ENCODE peak calls at places on chromosome 2, in six cellular contexts. S, L, H, D, Y and M are unnamed samples.

GRCh38 chr2:27312152-27312551 is 3.9 kb upstream of the UCN start:
- DNase-seq in S (no peak), L (no peak), H (no peak), D (no peak), Y (no peak), M (no peak)

GRCh38 chr2:168254158-168254935 is 7.0 kb upstream of the STK39 start:
- DNase-seq in S (no peak), L (peak), H (no peak), D (no peak), Y (no peak), M (no peak)

GRCh38 chr2:196500686-196501431 is 138.7 kb upstream of the CCDC150 start:
- DNase-seq in S (no peak), L (peak), H (no peak), D (no peak), Y (peak), M (no peak)

GRCh38 chr2:149143734-149144133 is 105.2 kb downstream of the LYPD6B start:
- DNase-seq in S (no peak), L (no peak), H (no peak), D (no peak), Y (peak), M (no peak)

GRCh38 chr2:135586148-135586547 is 54.9 kb downstream of the R3HDM1 start:
- DNase-seq in S (no peak), L (no peak), H (no peak), D (no peak), Y (no peak), M (no peak)

GRCh38 chr2:140589273-140589672 is 1541.5 kb downstream of the LRP1B start:
- DNase-seq in S (no peak), L (no peak), H (no peak), D (no peak), Y (no peak), M (no peak)

GRCh38 chr2:146124741-146125140 is 1604.8 kb upstream of the ZEB2 start:
- DNase-seq in S (no peak), L (no peak), H (no peak), D (no peak), Y (peak), M (no peak)

GRCh38 chr2:219713110-219713509 is 85.7 kb downstream of the SLC4A3 start:
- DNase-seq in S (no peak), L (peak), H (no peak), D (no peak), Y (peak), M (no peak)

GRCh38 chr2:35891528-35891927 is 464.1 kb upstream of the CRIM1 start:
- DNase-seq in S (no peak), L (no peak), H (no peak), D (no peak), Y (no peak), M (no peak)

GRCh38 chr2:239002960-239003932 is 155.4 kb downstream of the TWIST2 start:
- DNase-seq in S (no peak), L (no peak), H (no peak), D (no peak), Y (peak), M (no peak)

GRCh38 chr2:219469186-219469724 is 29.4 kb upstream of the GMPPA start:
- DNase-seq in S (no peak), L (peak), H (no peak), D (no peak), Y (peak), M (no peak)

GRCh38 chr2:43810888-43811287 is 27.8 kb downstream of the ABCG5 start:
- DNase-seq in S (no peak), L (no peak), H (no peak), D (no peak), Y (no peak), M (no peak)

GRCh38 chr2:24016376-24016761 is 6.5 kb downstream of the MFSD2B start:
- DNase-seq in S (no peak), L (peak), H (no peak), D (no peak), Y (no peak), M (no peak)

GRCh38 chr2:26757873-26758789 is 6.0 kb upstream of the SLC35F6 start:
- DNase-seq in S (peak), L (peak), H (peak), D (no peak), Y (peak), M (peak)

GRCh38 chr2:196504788-196505187 is 134.7 kb upstream of the CCDC150 start:
- DNase-seq in S (no peak), L (no peak), H (no peak), D (no peak), Y (no peak), M (no peak)

GRCh38 chr2:218282173-218282991 is 9.9 kb downstream of the TMBIM1 start:
- DNase-seq in S (peak), L (no peak), H (peak), D (no peak), Y (peak), M (no peak)

GRCh38 chr2:43419886-43420285 is 176.0 kb downstream of the THADA start:
- DNase-seq in S (no peak), L (no peak), H (no peak), D (no peak), Y (no peak), M (no peak)

GRCh38 chr2:1664698-1665097 is 79.6 kb downstream of the PXDN start:
- DNase-seq in S (no peak), L (no peak), H (no peak), D (no peak), Y (no peak), M (no peak)

GRCh38 chr2:43766006-43766405 is 7.8 kb upstream of the DYNC2LI1 start:
- DNase-seq in S (no peak), L (no peak), H (no peak), D (no peak), Y (no peak), M (no peak)

GRCh38 chr2:191289049-191289448 is 43.8 kb downstream of the MYO1B start:
- DNase-seq in S (no peak), L (no peak), H (no peak), D (no peak), Y (no peak), M (no peak)

GRCh38 chr2:153963247-153963646 is 91.5 kb downstream of the GALNT13 start:
- DNase-seq in S (no peak), L (peak), H (no peak), D (no peak), Y (peak), M (no peak)

GRCh38 chr2:70897977-70898226 is 37.8 kb upstream of the ATP6V1B1 start:
- DNase-seq in S (no peak), L (no peak), H (no peak), D (no peak), Y (no peak), M (no peak)

GRCh38 chr2:168136392-168136977 is 110.9 kb downstream of the STK39 start:
- DNase-seq in S (no peak), L (peak), H (no peak), D (no peak), Y (peak), M (no peak)

GRCh38 chr2:29219374-29219773 is 104.2 kb downstream of the CLIP4 start:
- DNase-seq in S (no peak), L (no peak), H (no peak), D (no peak), Y (no peak), M (no peak)

GRCh38 chr2:44324971-44325426 is 36.3 kb downstream of the PREPL start:
- DNase-seq in S (peak), L (no peak), H (no peak), D (no peak), Y (peak), M (no peak)

GRCh38 chr2:216299588-216299987 is 72.7 kb downstream of the MARCHF4 start:
- DNase-seq in S (no peak), L (no peak), H (no peak), D (no peak), Y (peak), M (no peak)

GRCh38 chr2:224145751-224146355 is 106.8 kb upstream of the SERPINE2 start:
- DNase-seq in S (peak), L (peak), H (no peak), D (no peak), Y (peak), M (no peak)

GRCh38 chr2:219175928-219176817 is 552 bp downstream of the CNPPD1 start:
- DNase-seq in S (peak), L (peak), H (no peak), D (no peak), Y (peak), M (peak)

GRCh38 chr2:10195278-10196219 is 73.0 kb downstream of the RRM2 start:
- DNase-seq in S (no peak), L (no peak), H (no peak), D (no peak), Y (no peak), M (no peak)

GRCh38 chr2:68548396-68548795 is 81.0 kb downstream of the APLF start:
- DNase-seq in S (no peak), L (no peak), H (no peak), D (no peak), Y (peak), M (no peak)

GRCh38 chr2:201558232-201558631 is 85.1 kb downstream of the TMEM237 start:
- DNase-seq in S (no peak), L (no peak), H (no peak), D (no peak), Y (no peak), M (no peak)

GRCh38 chr2:67465623-67466022 is 68.5 kb downstream of the ETAA1 start:
- DNase-seq in S (no peak), L (no peak), H (no peak), D (no peak), Y (no peak), M (no peak)

GRCh38 chr2:96156011-96156820 is 11.0 kb upstream of the DUSP2 start:
- DNase-seq in S (no peak), L (no peak), H (no peak), D (no peak), Y (no peak), M (no peak)

GRCh38 chr2:103664690-103665089 is 902.9 kb downstream of the TMEM182 start:
- DNase-seq in S (no peak), L (no peak), H (no peak), D (no peak), Y (no peak), M (no peak)

GRCh38 chr2:128317186-128317897 is 1.3 kb downstream of the HS6ST1 start:
- DNase-seq in S (no peak), L (no peak), H (no peak), D (no peak), Y (no peak), M (no peak)

GRCh38 chr2:210399440-210400041 is 77.0 kb downstream of the LANCL1 start:
- DNase-seq in S (no peak), L (peak), H (no peak), D (no peak), Y (peak), M (no peak)

GRCh38 chr2:79180092-79180491 is 20.5 kb upstream of the REG3A start:
- DNase-seq in S (no peak), L (no peak), H (no peak), D (no peak), Y (no peak), M (no peak)

GRCh38 chr2:109437325-109438090 is 176.3 kb downstream of the SEPTIN10 start:
- DNase-seq in S (no peak), L (no peak), H (no peak), D (no peak), Y (no peak), M (no peak)
- TF ChIP-seq CTCF in S (no peak), L (no peak), H (no peak), D (no peak), Y (no peak), M (no peak)

GRCh38 chr2:232300894-232301387 is 77.6 kb upstream of the ALPP start:
- DNase-seq in S (no peak), L (peak), H (no peak), D (no peak), Y (peak), M (no peak)
- TF ChIP-seq CTCF in S (no peak), L (peak), H (no peak), D (no peak), Y (no peak), M (no peak)

GRCh38 chr2:109313343-109313742 is 184.3 kb downstream of the SH3RF3 start:
- DNase-seq in S (no peak), L (no peak), H (no peak), D (no peak), Y (no peak), M (no peak)

GRCh38 chr2:109311771-109312170 is 182.8 kb downstream of the SH3RF3 start:
- DNase-seq in S (no peak), L (no peak), H (no peak), D (no peak), Y (no peak), M (no peak)

GRCh38 chr2:109316091-109316490 is 187.1 kb downstream of the SH3RF3 start:
- DNase-seq in S (no peak), L (no peak), H (no peak), D (no peak), Y (no peak), M (no peak)

GRCh38 chr2:109317471-109318090 is 188.6 kb downstream of the SH3RF3 start:
- DNase-seq in S (no peak), L (no peak), H (no peak), D (no peak), Y (peak), M (no peak)

GRCh38 chr2:109312902-109313301 is 183.9 kb downstream of the SH3RF3 start:
- DNase-seq in S (no peak), L (no peak), H (no peak), D (no peak), Y (no peak), M (no peak)
- TF ChIP-seq CTCF in S (no peak), L (no peak), H (no peak), D (no peak), Y (no peak), M (no peak)

DNA sequence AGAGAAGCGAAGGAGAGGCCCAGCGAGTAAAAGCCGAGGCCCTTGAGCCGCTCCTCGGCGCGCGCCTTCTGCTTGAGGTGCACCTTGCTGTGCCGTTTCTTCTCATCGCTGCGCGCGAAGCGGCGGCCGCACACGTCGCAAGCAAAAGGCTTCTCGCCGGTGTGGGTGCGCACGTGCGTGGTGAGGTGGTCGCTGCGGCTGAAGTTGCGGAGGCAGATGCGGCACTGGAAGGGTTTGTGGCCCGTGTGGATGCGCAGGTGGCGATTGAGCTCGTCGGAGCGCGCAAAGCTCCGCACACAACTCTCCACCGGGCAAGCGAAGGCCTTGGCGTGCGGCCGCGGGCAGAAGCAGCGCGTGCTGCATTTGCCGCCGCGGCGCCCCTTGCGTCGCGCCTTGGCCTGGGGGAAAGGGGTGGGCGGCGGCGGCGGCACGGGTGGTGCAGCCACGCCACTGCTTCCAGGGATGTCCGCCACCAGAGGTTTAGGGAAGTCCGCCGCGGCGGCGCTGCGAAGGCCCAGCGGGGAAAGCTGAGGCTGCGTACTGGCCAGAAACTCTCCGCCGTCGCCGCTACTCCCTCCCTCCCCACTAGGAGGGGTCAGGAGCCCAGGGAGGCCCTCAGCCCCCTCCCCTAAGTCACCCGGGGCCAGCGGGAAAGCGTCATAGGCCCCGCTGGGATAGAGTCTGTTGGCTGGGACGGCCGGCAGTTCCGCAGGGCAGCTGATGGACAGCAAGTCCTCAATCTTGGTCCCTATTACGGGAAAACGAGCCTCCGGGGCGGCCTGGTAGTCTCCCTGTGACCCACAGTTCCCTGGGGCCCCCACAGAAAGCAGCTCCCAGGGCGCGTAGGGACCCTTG is 1.7 kb downstream of the EGR4 start:
- DNase-seq in S (no peak), L (peak), H (no peak), D (no peak), Y (no peak), M (no peak)
- TF ChIP-seq CTCF in S (no peak), L (no peak), H (no peak), D (no peak), Y (no peak), M (no peak)

DNA sequence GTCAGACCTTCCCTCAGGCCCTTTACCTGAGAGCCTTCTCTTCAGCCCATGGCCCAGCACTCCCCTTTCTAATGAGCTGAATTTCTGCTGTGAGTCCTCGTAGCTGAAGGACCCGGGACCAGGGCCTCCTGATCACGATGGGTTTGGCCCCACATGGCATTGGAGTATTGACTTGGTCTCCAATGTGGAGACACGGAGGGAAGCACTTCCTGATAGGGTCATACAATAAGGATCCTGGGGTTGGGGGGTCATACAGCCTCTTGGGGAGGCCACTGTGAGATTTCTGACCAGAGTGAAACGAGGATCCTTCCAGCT is 38.7 kb downstream of the RHOB start:
- DNase-seq in S (no peak), L (no peak), H (no peak), D (no peak), Y (no peak), M (no peak)
- TF ChIP-seq CTCF in S (no peak), L (no peak), H (no peak), D (no peak), Y (no peak), M (no peak)

GRCh38 chr2:169717691-169718063 is 16.0 kb upstream of the KLHL23 start:
- DNase-seq in S (no peak), L (no peak), H (no peak), D (no peak), Y (no peak), M (no peak)

GRCh38 chr2:169716229-169716886 is 17.3 kb upstream of the KLHL23 start:
- DNase-seq in S (no peak), L (no peak), H (no peak), D (no peak), Y (peak), M (no peak)

GRCh38 chr2:169716938-169717690 is 16.5 kb upstream of the KLHL23 start:
- DNase-seq in S (peak), L (peak), H (no peak), D (no peak), Y (no peak), M (no peak)

GRCh38 chr2:169714699-169715098 is 18.9 kb upstream of the KLHL23 start:
- DNase-seq in S (no peak), L (no peak), H (no peak), D (no peak), Y (no peak), M (no peak)

DNA sequence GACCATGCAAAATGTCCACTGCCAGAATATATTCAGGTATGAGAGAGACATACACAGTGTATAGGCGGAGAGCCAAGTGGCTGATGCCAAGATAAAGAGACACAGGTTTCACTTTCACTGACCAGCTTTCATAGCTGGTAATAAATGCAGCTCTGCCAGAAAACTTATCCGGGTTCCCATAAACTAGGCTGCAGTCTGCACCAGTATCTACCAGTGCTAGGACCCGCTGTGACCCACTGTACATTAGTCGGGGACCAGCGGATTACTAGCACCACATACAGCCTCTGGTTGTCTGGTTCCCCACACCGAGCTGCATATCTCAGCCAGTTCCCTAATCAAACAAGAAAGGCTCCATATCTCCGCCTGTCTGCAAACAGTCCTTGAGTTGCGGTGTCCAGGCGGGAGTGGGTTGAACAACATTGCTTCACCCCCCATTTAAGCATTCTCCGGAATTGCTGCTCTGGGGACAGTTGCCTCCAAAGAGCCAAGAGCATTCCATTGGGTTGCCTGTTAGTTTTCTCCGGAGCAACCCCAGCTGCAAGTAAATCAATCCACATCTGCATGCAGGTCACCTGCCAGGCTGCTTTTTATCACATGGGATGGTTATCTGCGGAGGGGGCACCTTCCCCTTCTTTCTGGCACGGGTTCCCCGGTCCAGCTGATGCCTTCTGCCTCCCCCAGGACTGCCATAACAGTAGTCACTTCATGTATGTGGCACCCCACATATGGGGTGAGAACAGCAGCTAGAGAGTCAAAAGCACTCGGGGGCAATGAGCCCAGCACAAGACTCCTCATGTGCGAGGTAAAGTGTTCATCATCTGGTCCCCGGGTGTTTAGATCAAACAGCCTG is 18.0 kb upstream of the KLHL23 start:
- DNase-seq in S (no peak), L (no peak), H (no peak), D (no peak), Y (peak), M (no peak)
- TF ChIP-seq CTCF in S (no peak), L (no peak), H (no peak), D (no peak), Y (no peak), M (no peak)

DNA sequence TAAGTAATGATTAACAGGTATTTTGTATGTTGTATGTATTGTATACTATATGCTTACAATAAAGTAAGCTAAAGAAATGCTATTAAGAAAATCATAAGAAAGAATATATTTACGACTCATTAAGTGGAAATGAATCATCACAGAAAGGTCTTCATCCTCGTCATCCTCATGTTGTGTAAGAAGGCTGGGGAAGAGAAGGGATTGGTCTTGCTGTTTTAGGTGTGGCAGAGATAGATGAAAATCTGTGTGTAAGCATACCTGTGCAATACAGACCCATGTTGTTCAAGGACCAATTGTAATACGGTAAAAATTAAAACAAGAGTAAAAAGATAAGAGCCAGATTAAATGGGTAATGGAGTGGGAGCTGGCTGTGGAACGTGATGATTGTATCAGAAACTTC is 16.6 kb downstream of the SLC35F5 start:
- DNase-seq in S (no peak), L (no peak), H (no peak), D (no peak), Y (no peak), M (no peak)
- TF ChIP-seq CTCF in S (no peak), L (no peak), H (no peak), D (no peak), Y (no peak), M (no peak)